ENCODE peak calls at places on chromosomes 5 and 9, in ten cellular contexts. B is suprapubic skin, L is SK-N-SH, X is Panc1, F is K562, E is spleen, T is breast epithelium, R is upper lobe of left lung, O is HCT116, G is stomach. J is an unnamed sample. For H3K4me1, the result is how much of the 10 kb centered on the place peaks cover.

GRCh38 chr5:132497488-132497997 is 7.0 kb upstream of the IRF1 start:
- DNase-seq in B (no peak), L (peak), X (no peak), F (peak), E (peak), T (peak), R (no peak), O (no peak), G (peak), J (peak)

GRCh38 chr5:150751096-150751891 is 7.5 kb downstream of the DCTN4 start:
- DNase-seq in B (no peak), L (peak), X (no peak), F (no peak), E (no peak), T (no peak), R (no peak), O (no peak), G (no peak), J (no peak)

GRCh38 chr9:92158097-92158601 is 42.9 kb upstream of the SPTLC1 start:
- DNase-seq in B (no peak), L (no peak), X (no peak), F (no peak), E (peak), T (no peak), R (no peak), O (no peak), G (no peak), J (no peak)

GRCh38 chr9:134358026-134358967 is 32.0 kb downstream of the RXRA start:
- DNase-seq in B (no peak), L (peak), X (no peak), F (no peak), E (no peak), T (no peak), R (peak), O (no peak), G (peak), J (no peak)

GRCh38 chr9:95174038-95174437 is 143.5 kb downstream of the FANCC start:
- DNase-seq in B (no peak), L (no peak), X (no peak), F (no peak), E (no peak), T (no peak), R (no peak), O (no peak), G (no peak), J (no peak)

GRCh38 chr9:2159521-2160417 is 144.6 kb downstream of the SMARCA2 start:
- DNase-seq in B (no peak), L (no peak), X (no peak), F (no peak), E (no peak), T (no peak), R (no peak), O (no peak), G (no peak), J (no peak)

GRCh38 chr9:71909887-71910601 is 949 bp downstream of the ABHD17B start:
- DNase-seq in B (peak), L (peak), X (no peak), F (peak), E (no peak), T (peak), R (no peak), O (no peak), G (peak), J (peak)

GRCh38 chr5:116778611-116779010 is 204.0 kb upstream of the SEMA6A start:
- DNase-seq in B (no peak), L (no peak), X (no peak), F (no peak), E (no peak), T (no peak), R (no peak), O (no peak), G (no peak), J (no peak)

GRCh38 chr5:39716532-39716971 is 291.8 kb upstream of the DAB2 start:
- DNase-seq in B (no peak), L (peak), X (peak), F (peak), E (no peak), T (no peak), R (no peak), O (peak), G (peak), J (no peak)

GRCh38 chr5:120582635-120583034 is 118.5 kb downstream of the PRR16 start:
- DNase-seq in B (no peak), L (no peak), X (no peak), F (no peak), E (no peak), T (no peak), R (no peak), O (no peak), G (no peak), J (no peak)

GRCh38 chr5:138641547-138642298 is 66.5 kb upstream of the HSPA9 start:
- DNase-seq in B (peak), L (peak), X (peak), F (peak), E (peak), T (no peak), R (no peak), O (peak), G (peak), J (peak)

GRCh38 chr5:173781432-173781825 is 106.7 kb upstream of the CPEB4 start:
- DNase-seq in B (no peak), L (no peak), X (no peak), F (no peak), E (no peak), T (no peak), R (no peak), O (no peak), G (no peak), J (no peak)

GRCh38 chr5:168086104-168086610 is 205.3 kb upstream of the WWC1 start:
- DNase-seq in B (no peak), L (no peak), X (no peak), F (no peak), E (no peak), T (no peak), R (no peak), O (no peak), G (no peak), J (peak)

GRCh38 chr9:93899609-93900435 is 55.3 kb downstream of the BARX1 start:
- DNase-seq in B (peak), L (peak), X (no peak), F (no peak), E (peak), T (peak), R (no peak), O (no peak), G (no peak), J (no peak)

GRCh38 chr5:6302099-6302498 is 76.2 kb downstream of the MED10 start:
- DNase-seq in B (no peak), L (no peak), X (no peak), F (no peak), E (no peak), T (no peak), R (no peak), O (no peak), G (no peak), J (no peak)

GRCh38 chr5:55363861-55364260 is 56.1 kb downstream of the MTREX start:
- DNase-seq in B (no peak), L (no peak), X (no peak), F (no peak), E (no peak), T (no peak), R (no peak), O (no peak), G (no peak), J (no peak)

GRCh38 chr9:13213337-13213736 is 66.2 kb downstream of the MPDZ start:
- DNase-seq in B (no peak), L (no peak), X (no peak), F (no peak), E (no peak), T (no peak), R (no peak), O (no peak), G (no peak), J (no peak)

GRCh38 chr5:120873083-120873482 is 409.0 kb downstream of the PRR16 start:
- DNase-seq in B (no peak), L (no peak), X (no peak), F (no peak), E (no peak), T (no peak), R (no peak), O (no peak), G (no peak), J (no peak)

GRCh38 chr9:127197861-127198430 is 66.6 kb upstream of the GARNL3 start:
- DNase-seq in B (no peak), L (no peak), X (no peak), F (no peak), E (peak), T (no peak), R (no peak), O (no peak), G (no peak), J (no peak)

GRCh38 chr5:160213537-160213936 is 15.8 kb upstream of the FABP6 start:
- DNase-seq in B (no peak), L (no peak), X (no peak), F (peak), E (no peak), T (no peak), R (no peak), O (peak), G (no peak), J (no peak)

DNA sequence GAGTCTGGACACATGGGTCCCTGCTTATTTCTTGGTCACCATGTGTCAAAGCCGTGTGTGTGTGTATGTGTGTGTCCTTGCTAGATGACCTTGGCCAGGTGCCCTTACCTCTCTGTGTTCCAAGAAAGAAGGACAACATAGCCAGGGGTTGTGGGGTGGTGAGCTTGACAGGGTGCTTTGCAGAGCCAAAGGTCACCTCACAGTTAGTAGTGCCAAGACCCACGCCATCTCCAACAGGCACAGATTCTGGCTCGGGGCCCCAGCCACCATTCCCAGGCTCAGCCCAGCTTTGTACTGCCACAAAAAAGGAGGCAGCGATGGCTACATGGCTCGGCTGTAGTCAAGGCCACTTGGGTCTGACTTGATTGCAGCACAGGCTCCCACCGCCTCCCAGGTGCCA is 39.5 kb downstream of the CXXC5 start:
- DNase-seq in B (no peak), L (no peak), X (no peak), F (no peak), E (no peak), T (no peak), R (no peak), O (no peak), G (peak), J (no peak)
- H3K4me1 ChIP-seq in B (under half), L (under half), X (half or more), F (half or more), E (half or more), T (under half), R (under half), O (under half), G (half or more), J (under half)

GRCh38 chr9:125601986-125602385 is 105.0 kb downstream of the MAPKAP1 start:
- DNase-seq in B (no peak), L (no peak), X (no peak), F (no peak), E (no peak), T (no peak), R (no peak), O (no peak), G (no peak), J (no peak)
- TF ChIP-seq POLR2AphosphoS5 in B (no peak), L (no peak), X (no peak), F (no peak), E (no peak), T (no peak), R (no peak), O (no peak), G (no peak), J (no peak)

GRCh38 chr5:157245477-157245876 is 20.4 kb upstream of the CYFIP2 start:
- DNase-seq in B (no peak), L (no peak), X (no peak), F (no peak), E (no peak), T (no peak), R (no peak), O (no peak), G (no peak), J (no peak)
- H3K4me1 ChIP-seq in B (under half), L (under half), X (under half), F (under half), E (under half), T (under half), R (under half), O (under half), G (under half), J (under half)

GRCh38 chr9:79193001-79193400 is 378.8 kb upstream of the TLE4 start:
- DNase-seq in B (no peak), L (no peak), X (no peak), F (no peak), E (no peak), T (no peak), R (no peak), O (no peak), G (no peak), J (no peak)

GRCh38 chr9:79196606-79197005 is 375.2 kb upstream of the TLE4 start:
- DNase-seq in B (no peak), L (no peak), X (no peak), F (no peak), E (no peak), T (no peak), R (no peak), O (no peak), G (no peak), J (no peak)

GRCh38 chr9:79193506-79194223 is 378.1 kb upstream of the TLE4 start:
- DNase-seq in B (no peak), L (no peak), X (no peak), F (no peak), E (no peak), T (no peak), R (peak), O (no peak), G (no peak), J (no peak)

GRCh38 chr9:79201641-79202040 is 370.1 kb upstream of the TLE4 start:
- DNase-seq in B (no peak), L (no peak), X (no peak), F (no peak), E (no peak), T (no peak), R (no peak), O (no peak), G (no peak), J (no peak)

DNA sequence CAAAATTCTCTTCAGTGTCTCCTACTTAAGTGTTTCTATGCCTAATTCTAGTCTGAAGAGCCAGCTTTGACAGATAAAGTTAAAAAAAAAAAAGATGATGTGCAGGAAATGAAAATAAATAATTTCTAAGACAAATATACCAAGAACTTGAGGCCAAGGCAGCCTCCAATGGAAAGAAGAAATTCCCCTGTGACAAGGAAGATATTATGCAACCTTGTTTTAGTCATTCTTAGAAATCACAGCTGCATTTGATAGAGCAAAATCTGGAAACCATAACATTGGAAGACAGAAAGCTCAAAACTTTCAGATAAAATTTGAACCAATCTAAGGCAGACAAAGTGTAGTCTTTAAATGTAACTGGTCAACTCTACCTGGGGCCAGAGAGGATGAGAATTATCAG is 375.9 kb upstream of the TLE4 start:
- DNase-seq in B (no peak), L (no peak), X (no peak), F (no peak), E (no peak), T (no peak), R (no peak), O (no peak), G (no peak), J (no peak)
- TF ChIP-seq POLR2AphosphoS5 in B (no peak), L (no peak), X (no peak), F (no peak), E (no peak), T (no peak), R (no peak), O (no peak), G (no peak), J (no peak)

GRCh38 chr9:109439378-109440116 is 58.6 kb downstream of the PTPN3 start:
- DNase-seq in B (no peak), L (no peak), X (no peak), F (no peak), E (no peak), T (no peak), R (no peak), O (no peak), G (no peak), J (no peak)

GRCh38 chr9:109442716-109443115 is 55.4 kb downstream of the PTPN3 start:
- DNase-seq in B (no peak), L (no peak), X (no peak), F (no peak), E (no peak), T (no peak), R (no peak), O (no peak), G (no peak), J (no peak)

GRCh38 chr9:109441296-109441695 is 56.8 kb downstream of the PTPN3 start:
- DNase-seq in B (no peak), L (peak), X (no peak), F (no peak), E (no peak), T (no peak), R (no peak), O (no peak), G (no peak), J (no peak)

GRCh38 chr9:109440117-109440515 is 58.0 kb downstream of the PTPN3 start:
- DNase-seq in B (no peak), L (no peak), X (no peak), F (no peak), E (no peak), T (no peak), R (no peak), O (no peak), G (no peak), J (no peak)

GRCh38 chr9:109440797-109441287 is 57.3 kb downstream of the PTPN3 start:
- DNase-seq in B (no peak), L (peak), X (peak), F (peak), E (no peak), T (peak), R (no peak), O (peak), G (peak), J (peak)
- H3K4me1 ChIP-seq in B (under half), L (under half), X (under half), F (under half), E (under half), T (under half), R (under half), O (under half), G (under half), J (under half)

J was measured in prostate gland.